ENCODE peak calls at places on chromosomes 2 and 18, in five cellular contexts. R, T, D, Y and Z are unnamed samples.

GRCh38 chr2:38876407-38876806 is 631 bp downstream of the MORN2 start:
- DNase-seq in R (no peak), T (no peak), D (no peak), Y (no peak), Z (no peak)

GRCh38 chr2:101119431-101119830 is 31.8 kb downstream of the TBC1D8 start:
- DNase-seq in R (no peak), T (peak; percentile 90), D (no peak), Y (peak; percentile 66), Z (no peak)

GRCh38 chr18:13112982-13113381 is 105.6 kb upstream of the LDLRAD4 start:
- DNase-seq in R (no peak), T (no peak), D (no peak), Y (peak; percentile 88), Z (no peak)

GRCh38 chr2:143261986-143262784 is 133.0 kb downstream of the ARHGAP15 start:
- DNase-seq in R (no peak), T (no peak), D (peak; percentile 18), Y (no peak), Z (peak; percentile 56)

GRCh38 chr2:878245-878930 is 72.3 kb upstream of the SNTG2 start:
- DNase-seq in R (no peak), T (no peak), D (no peak), Y (no peak), Z (no peak)

GRCh38 chr2:238684362-238685326 is 163.2 kb upstream of the TWIST2 start:
- DNase-seq in R (no peak), T (peak; percentile 74), D (no peak), Y (peak; percentile 28), Z (no peak)

GRCh38 chr2:152480870-152481269 is 145.9 kb downstream of the FMNL2 start:
- DNase-seq in R (no peak), T (no peak), D (no peak), Y (no peak), Z (no peak)

GRCh38 chr2:120693121-120693520 is 42.5 kb upstream of the GLI2 start:
- DNase-seq in R (no peak), T (no peak), D (no peak), Y (no peak), Z (no peak)

GRCh38 chr2:54999182-54999581 is 51.1 kb downstream of the RTN4 start:
- DNase-seq in R (no peak), T (no peak), D (no peak), Y (peak; percentile 61), Z (no peak)

GRCh38 chr2:36461039-36461681 is 105.6 kb downstream of the CRIM1 start:
- DNase-seq in R (no peak), T (no peak), D (no peak), Y (no peak), Z (no peak)

GRCh38 chr2:223536546-223536945 is 65.6 kb downstream of the SCG2 start:
- DNase-seq in R (no peak), T (no peak), D (no peak), Y (no peak), Z (no peak)

GRCh38 chr2:44777542-44777941 is 164.0 kb upstream of the SIX3 start:
- DNase-seq in R (no peak), T (no peak), D (no peak), Y (no peak), Z (no peak)

GRCh38 chr2:26674002-26674751 is 18.3 kb upstream of the KCNK3 start:
- DNase-seq in R (no peak), T (peak; percentile 38), D (no peak), Y (no peak), Z (no peak)

GRCh38 chr18:64037812-64038414 is 68.0 kb downstream of the SERPINB8 start:
- DNase-seq in R (no peak), T (no peak), D (no peak), Y (no peak), Z (no peak)

GRCh38 chr2:148130571-148130970 is 109.7 kb downstream of the MBD5 start:
- DNase-seq in R (no peak), T (no peak), D (no peak), Y (no peak), Z (no peak)

GRCh38 chr2:222739939-222740338 is 68.5 kb downstream of the MOGAT1 start:
- DNase-seq in R (no peak), T (no peak), D (no peak), Y (no peak), Z (no peak)

GRCh38 chr2:85974395-85974794 is 85.6 kb upstream of the ST3GAL5 start:
- DNase-seq in R (no peak), T (no peak), D (no peak), Y (no peak), Z (no peak)

GRCh38 chr2:23619941-23620340 is 235.0 kb downstream of the KLHL29 start:
- DNase-seq in R (no peak), T (no peak), D (no peak), Y (no peak), Z (no peak)

GRCh38 chr2:217948341-217948791 is 54.4 kb downstream of the TNS1 start:
- DNase-seq in R (no peak), T (peak; percentile 63), D (no peak), Y (no peak), Z (no peak)

GRCh38 chr2:30979822-30980245 is 158.4 kb downstream of the GALNT14 start:
- DNase-seq in R (no peak), T (peak; percentile 89), D (no peak), Y (no peak), Z (no peak)

GRCh38 chr2:225468131-225468530 is 68.6 kb downstream of the NYAP2 start:
- DNase-seq in R (no peak), T (no peak), D (no peak), Y (no peak), Z (no peak)

GRCh38 chr18:50373531-50373930 is 1.3 kb upstream of the SKA1 start:
- DNase-seq in R (no peak), T (no peak), D (no peak), Y (no peak), Z (no peak)

GRCh38 chr2:29562896-29563295 is 358.5 kb downstream of the ALK start:
- DNase-seq in R (no peak), T (no peak), D (no peak), Y (no peak), Z (no peak)

GRCh38 chr2:183597841-183598240 is 473.6 kb downstream of the NUP35 start:
- DNase-seq in R (no peak), T (no peak), D (no peak), Y (no peak), Z (no peak)

GRCh38 chr18:79642626-79643025 is 37.0 kb upstream of the CTDP1 start:
- DNase-seq in R (no peak), T (no peak), D (no peak), Y (no peak), Z (peak; percentile 30)

GRCh38 chr2:32553829-32554432 is 73.9 kb upstream of the TTC27 start:
- DNase-seq in R (no peak), T (no peak), D (no peak), Y (peak; percentile 71), Z (peak; percentile 71)

GRCh38 chr2:240999001-240999791 is 778 bp downstream of the SNED1 start:
- DNase-seq in R (no peak), T (peak; percentile 76), D (no peak), Y (no peak), Z (no peak)

GRCh38 chr2:189802396-189802912 is 18.2 kb downstream of the PMS1 start:
- DNase-seq in R (no peak), T (no peak), D (no peak), Y (no peak), Z (no peak)

GRCh38 chr2:236366049-236366387 is 101.8 kb upstream of the ASB18 start:
- DNase-seq in R (no peak), T (no peak), D (no peak), Y (no peak), Z (no peak)

GRCh38 chr2:109058215-109058614 is 69.2 kb upstream of the EDAR start:
- DNase-seq in R (no peak), T (no peak), D (no peak), Y (no peak), Z (no peak)